ENCODE peak calls at places on chromosomes 4 and X, in five cellular contexts. One of them, this sample, is unnamed.

GRCh38 chr4:71595576-71596108 is 188.2 kb downstream of the GC start:
- DNase-seq in anterior cingulate cortex: no peak
- DNase-seq in fibroblast of mammary gland: peak
- DNase-seq in astrocyte of the spinal cord: no peak
- DNase-seq in NCI-H446: no peak
- DNase-seq in this sample: no peak

GRCh38 chrX:16160729-16161128 is 6.6 kb upstream of the MAGEB17 start:
- DNase-seq in anterior cingulate cortex: no peak
- DNase-seq in fibroblast of mammary gland: peak
- DNase-seq in NCI-H446: no peak
- DNase-seq in astrocyte of the spinal cord: peak
- DNase-seq in this sample: no peak

GRCh38 chrX:118883994-118884393 is 60.4 kb downstream of the ZCCHC12 start:
- DNase-seq in anterior cingulate cortex: no peak
- DNase-seq in fibroblast of mammary gland: no peak
- DNase-seq in astrocyte of the spinal cord: no peak
- DNase-seq in NCI-H446: no peak
- DNase-seq in this sample: no peak

GRCh38 chr4:30863031-30863430 is 142.9 kb downstream of the PCDH7 start:
- DNase-seq in NCI-H446: no peak
- DNase-seq in astrocyte of the spinal cord: peak
- DNase-seq in fibroblast of mammary gland: peak
- DNase-seq in anterior cingulate cortex: no peak
- DNase-seq in this sample: no peak

GRCh38 chr4:36445485-36445884 is 164.1 kb downstream of the DTHD1 start:
- DNase-seq in astrocyte of the spinal cord: no peak
- DNase-seq in fibroblast of mammary gland: no peak
- DNase-seq in anterior cingulate cortex: no peak
- DNase-seq in NCI-H446: no peak
- DNase-seq in this sample: no peak

GRCh38 chr4:140136509-140136908 is 17.5 kb downstream of the MAML3 start:
- DNase-seq in fibroblast of mammary gland: peak
- DNase-seq in astrocyte of the spinal cord: peak
- DNase-seq in NCI-H446: no peak
- DNase-seq in anterior cingulate cortex: no peak
- DNase-seq in this sample: no peak

GRCh38 chr4:94782707-94783106 is 25.0 kb downstream of the BMPR1B start:
- DNase-seq in astrocyte of the spinal cord: no peak
- DNase-seq in NCI-H446: no peak
- DNase-seq in fibroblast of mammary gland: no peak
- DNase-seq in anterior cingulate cortex: no peak
- DNase-seq in this sample: no peak

GRCh38 chr4:141352328-141352727 is 131.6 kb downstream of the ZNF330 start:
- DNase-seq in NCI-H446: no peak
- DNase-seq in anterior cingulate cortex: no peak
- DNase-seq in fibroblast of mammary gland: no peak
- DNase-seq in astrocyte of the spinal cord: no peak
- DNase-seq in this sample: no peak

GRCh38 chr4:88033309-88033708 is 25.9 kb downstream of the PKD2 start:
- DNase-seq in NCI-H446: no peak
- DNase-seq in fibroblast of mammary gland: peak
- DNase-seq in astrocyte of the spinal cord: peak
- DNase-seq in anterior cingulate cortex: no peak
- DNase-seq in this sample: peak

GRCh38 chrX:111041018-111041462 is 55.0 kb upstream of the PAK3 start:
- DNase-seq in fibroblast of mammary gland: peak
- DNase-seq in astrocyte of the spinal cord: peak
- DNase-seq in NCI-H446: no peak
- DNase-seq in anterior cingulate cortex: no peak
- DNase-seq in this sample: no peak

GRCh38 chr4:184937745-184938144 is 80.5 kb upstream of the HELT start:
- DNase-seq in NCI-H446: no peak
- DNase-seq in fibroblast of mammary gland: peak
- DNase-seq in anterior cingulate cortex: no peak
- DNase-seq in astrocyte of the spinal cord: no peak
- DNase-seq in this sample: peak

GRCh38 chr4:98673282-98673644 is 14.9 kb upstream of the TSPAN5 start:
- DNase-seq in anterior cingulate cortex: no peak
- DNase-seq in fibroblast of mammary gland: no peak
- DNase-seq in NCI-H446: no peak
- DNase-seq in astrocyte of the spinal cord: no peak
- DNase-seq in this sample: no peak

GRCh38 chr4:47945930-47946726 is 31.7 kb upstream of the NFXL1 start:
- DNase-seq in astrocyte of the spinal cord: no peak
- DNase-seq in fibroblast of mammary gland: no peak
- DNase-seq in NCI-H446: no peak
- DNase-seq in anterior cingulate cortex: no peak
- DNase-seq in this sample: no peak

GRCh38 chrX:44143061-44143602 is 169.9 kb upstream of the NDP start:
- DNase-seq in anterior cingulate cortex: no peak
- DNase-seq in NCI-H446: no peak
- DNase-seq in astrocyte of the spinal cord: no peak
- DNase-seq in fibroblast of mammary gland: peak
- DNase-seq in this sample: no peak

GRCh38 chr4:121238461-121238860 is 74.3 kb upstream of the TNIP3 start:
- DNase-seq in NCI-H446: no peak
- DNase-seq in fibroblast of mammary gland: no peak
- DNase-seq in astrocyte of the spinal cord: no peak
- DNase-seq in anterior cingulate cortex: no peak
- DNase-seq in this sample: no peak

GRCh38 chrX:40145001-40145631 is 47.4 kb upstream of the BCOR start:
- DNase-seq in astrocyte of the spinal cord: no peak
- DNase-seq in anterior cingulate cortex: no peak
- DNase-seq in NCI-H446: no peak
- DNase-seq in fibroblast of mammary gland: no peak
- DNase-seq in this sample: no peak

GRCh38 chr4:1799364-1799996 is 6.4 kb downstream of the FGFR3 start:
- DNase-seq in fibroblast of mammary gland: no peak
- DNase-seq in anterior cingulate cortex: no peak
- DNase-seq in astrocyte of the spinal cord: no peak
- DNase-seq in NCI-H446: no peak
- DNase-seq in this sample: peak

GRCh38 chr4:37989398-37990260 is 29.4 kb downstream of the PTTG2 start:
- DNase-seq in fibroblast of mammary gland: no peak
- DNase-seq in NCI-H446: no peak
- DNase-seq in anterior cingulate cortex: no peak
- DNase-seq in astrocyte of the spinal cord: no peak
- DNase-seq in this sample: no peak

GRCh38 chr4:128354205-128354821 is 66.7 kb upstream of the PGRMC2 start:
- DNase-seq in anterior cingulate cortex: no peak
- DNase-seq in NCI-H446: no peak
- DNase-seq in astrocyte of the spinal cord: peak
- DNase-seq in fibroblast of mammary gland: peak
- DNase-seq in this sample: peak

GRCh38 chr4:37666625-37667071 is 19.5 kb downstream of the RELL1 start:
- DNase-seq in astrocyte of the spinal cord: peak
- DNase-seq in fibroblast of mammary gland: peak
- DNase-seq in anterior cingulate cortex: no peak
- DNase-seq in NCI-H446: no peak
- DNase-seq in this sample: peak

GRCh38 chr4:34157546-34157945 is 2086.8 kb downstream of the ARAP2 start:
- DNase-seq in NCI-H446: no peak
- DNase-seq in fibroblast of mammary gland: peak
- DNase-seq in astrocyte of the spinal cord: peak
- DNase-seq in anterior cingulate cortex: no peak
- DNase-seq in this sample: no peak

GRCh38 chr4:156970501-156971167 is 965 bp downstream of the PDGFC start:
- DNase-seq in NCI-H446: peak
- DNase-seq in anterior cingulate cortex: peak
- DNase-seq in astrocyte of the spinal cord: no peak
- DNase-seq in fibroblast of mammary gland: peak
- DNase-seq in this sample: peak

GRCh38 chrX:41085883-41086626 is 810 bp downstream of the USP9X start:
- DNase-seq in fibroblast of mammary gland: peak
- DNase-seq in NCI-H446: no peak
- DNase-seq in astrocyte of the spinal cord: peak
- DNase-seq in anterior cingulate cortex: peak
- DNase-seq in this sample: peak

GRCh38 chr4:109465065-109465464 is 31.4 kb downstream of the SEC24B start:
- DNase-seq in fibroblast of mammary gland: peak
- DNase-seq in astrocyte of the spinal cord: peak
- DNase-seq in anterior cingulate cortex: no peak
- DNase-seq in NCI-H446: peak
- DNase-seq in this sample: no peak

GRCh38 chrX:49106930-49107329 is 16.6 kb downstream of the GPKOW start:
- DNase-seq in astrocyte of the spinal cord: peak
- DNase-seq in NCI-H446: no peak
- DNase-seq in anterior cingulate cortex: peak
- DNase-seq in fibroblast of mammary gland: peak
- DNase-seq in this sample: no peak

GRCh38 chr4:119286377-119287002 is 35.4 kb downstream of the FABP2 start:
- DNase-seq in fibroblast of mammary gland: peak
- DNase-seq in astrocyte of the spinal cord: peak
- DNase-seq in NCI-H446: no peak
- DNase-seq in anterior cingulate cortex: no peak
- DNase-seq in this sample: no peak

GRCh38 chr4:41731569-41731968 is 17.0 kb downstream of the PHOX2B start:
- DNase-seq in anterior cingulate cortex: no peak
- DNase-seq in fibroblast of mammary gland: no peak
- DNase-seq in NCI-H446: no peak
- DNase-seq in astrocyte of the spinal cord: no peak
- DNase-seq in this sample: no peak

GRCh38 chr4:168893807-168894206 is 116.2 kb downstream of the CBR4 start:
- DNase-seq in anterior cingulate cortex: no peak
- DNase-seq in astrocyte of the spinal cord: no peak
- DNase-seq in fibroblast of mammary gland: no peak
- DNase-seq in NCI-H446: no peak
- DNase-seq in this sample: no peak

This sample was measured in transverse colon.